ENCODE peak calls at places on chromosomes 3 and 15, in four cellular contexts. N, G, R and J are unnamed samples.
A peak's percentile ranks its signal among the peaks of the same experiment; 100 is the strongest.

GRCh38 chr15:48946088-48946839 is 17.5 kb downstream of the SHC4 start:
- DNase-seq in G (peak; percentile 24), N (no peak), R (no peak), J (no peak)

GRCh38 chr3:59247402-59247841 is 197.6 kb upstream of the CFAP20DC start:
- DNase-seq in N (no peak), G (no peak), R (no peak), J (no peak)

GRCh38 chr3:70249509-70250160 is 62.8 kb downstream of the MDFIC2 start:
- DNase-seq in N (no peak), G (peak; percentile 19), R (no peak), J (no peak)

GRCh38 chr3:46666471-46666845 is 27.0 kb downstream of the ALS2CL start:
- DNase-seq in R (no peak), N (no peak), G (no peak), J (no peak)

GRCh38 chr3:188918086-188918485 is 253.7 kb upstream of the TPRG1 start:
- DNase-seq in R (no peak), N (no peak), G (no peak), J (no peak)

GRCh38 chr3:185409957-185410356 is 47.0 kb downstream of the MAP3K13 start:
- DNase-seq in N (no peak), G (no peak), R (no peak), J (no peak)

GRCh38 chr3:178419078-178419477 is 117.2 kb upstream of the KCNMB2 start:
- DNase-seq in G (no peak), R (no peak), N (no peak), J (no peak)

GRCh38 chr3:98787181-98787580 is 24.0 kb downstream of the ST3GAL6 start:
- DNase-seq in N (no peak), R (no peak), G (no peak), J (peak; percentile 82)

GRCh38 chr15:45634442-45635190 is at the start of gene SQOR:
- DNase-seq in N (no peak), R (peak; percentile 60), G (peak; percentile 60), J (no peak)

GRCh38 chr15:100078511-100079220 is 263.1 kb downstream of the ADAMTS17 start:
- DNase-seq in G (no peak), R (no peak), N (no peak), J (peak; percentile 20)